ENCODE peak calls at places on chromosomes 3 and 15, in six cellular contexts. L is omental fat pad, H is NAMALWA, I is M059J, Q is MCF 10A, D is H4. Y is an unnamed sample.

GRCh38 chr3:153443961-153444360 is 281.9 kb downstream of the RAP2B start:
- DNase-seq in L (no peak), H (peak), I (peak), Q (peak), D (no peak), Y (no peak)

GRCh38 chr3:24141548-24141947 is 196.5 kb downstream of the NR1D2 start:
- DNase-seq in L (no peak), H (no peak), I (no peak), Q (no peak), D (no peak), Y (no peak)

GRCh38 chr15:91238664-91239428 is 138.8 kb downstream of the SV2B start:
- DNase-seq in L (no peak), H (no peak), I (no peak), Q (no peak), D (no peak), Y (no peak)

GRCh38 chr15:57323806-57324589 is 52.3 kb upstream of the CGNL1 start:
- DNase-seq in L (no peak), H (peak), I (peak), Q (peak), D (peak), Y (no peak)

GRCh38 chr3:9222956-9223639 is 26.3 kb downstream of the SRGAP3 start:
- DNase-seq in L (no peak), H (no peak), I (no peak), Q (no peak), D (no peak), Y (no peak)

GRCh38 chr3:99532246-99532645 is 106.1 kb upstream of the COL8A1 start:
- DNase-seq in L (no peak), H (peak), I (peak), Q (peak), D (peak), Y (no peak)

GRCh38 chr3:122754867-122755835 is 38.5 kb downstream of the HSPBAP1 start:
- DNase-seq in L (no peak), H (peak), I (peak), Q (peak), D (peak), Y (no peak)

GRCh38 chr15:35674873-35675781 is 129.2 kb upstream of the DPH6 start:
- DNase-seq in L (no peak), H (no peak), I (peak), Q (no peak), D (peak), Y (no peak)

GRCh38 chr3:193711165-193711485 is 118.1 kb downstream of the OPA1 start:
- DNase-seq in L (no peak), H (no peak), I (no peak), Q (no peak), D (no peak), Y (no peak)

GRCh38 chr15:56217341-56217740 is 26.3 kb downstream of the RFX7 start:
- DNase-seq in L (no peak), H (no peak), I (no peak), Q (no peak), D (no peak), Y (no peak)

GRCh38 chr15:63192604-63193206 is 3.3 kb downstream of the RAB8B start:
- DNase-seq in L (no peak), H (no peak), I (no peak), Q (no peak), D (no peak), Y (no peak)

GRCh38 chr3:193010191-193010590 is 92.5 kb upstream of the MB21D2 start:
- DNase-seq in L (no peak), H (no peak), I (no peak), Q (no peak), D (no peak), Y (no peak)

GRCh38 chr3:159667261-159667660 is 321.4 kb upstream of the IL12A start:
- DNase-seq in L (no peak), H (no peak), I (peak), Q (no peak), D (no peak), Y (no peak)

GRCh38 chr15:25717861-25718504 is 145.1 kb downstream of the ATP10A start:
- DNase-seq in L (no peak), H (peak), I (no peak), Q (no peak), D (no peak), Y (no peak)

GRCh38 chr3:126485131-126485530 is 9.4 kb upstream of the ZXDC start:
- DNase-seq in L (no peak), H (no peak), I (no peak), Q (no peak), D (no peak), Y (no peak)

Y was measured in suprapubic skin.